ENCODE peak calls at places on chromosome 22, in six cellular contexts. One of them, this sample, is unnamed.

GRCh38 chr22:45621836-45622600 is 49.6 kb upstream of the ATXN10 start:
- DNase-seq in ureter: no peak
- DNase-seq in spleen: no peak
- DNase-seq in Karpas-422: no peak
- DNase-seq in progenitor cell of endocrine pancreas: no peak
- DNase-seq in tibial artery: no peak
- DNase-seq in this sample: no peak

GRCh38 chr22:31637375-31637937 is 24.6 kb downstream of the PISD start:
- DNase-seq in Karpas-422: peak
- DNase-seq in spleen: peak
- DNase-seq in progenitor cell of endocrine pancreas: no peak
- DNase-seq in ureter: no peak
- DNase-seq in tibial artery: no peak
- DNase-seq in this sample: no peak

GRCh38 chr22:41021655-41022454 is 70.5 kb upstream of the EP300 start:
- DNase-seq in progenitor cell of endocrine pancreas: peak
- DNase-seq in tibial artery: peak
- DNase-seq in spleen: peak
- DNase-seq in Karpas-422: peak
- DNase-seq in ureter: peak
- DNase-seq in this sample: peak

GRCh38 chr22:41021039-41021654 is 70.0 kb downstream of the RBX1 start:
- DNase-seq in tibial artery: peak
- DNase-seq in spleen: peak
- DNase-seq in progenitor cell of endocrine pancreas: no peak
- DNase-seq in ureter: peak
- DNase-seq in Karpas-422: peak
- DNase-seq in this sample: peak

GRCh38 chr22:48352086-48352911 is 1475.4 kb downstream of the BRD1 start:
- DNase-seq in tibial artery: no peak
- DNase-seq in progenitor cell of endocrine pancreas: no peak
- DNase-seq in Karpas-422: no peak
- DNase-seq in spleen: peak
- DNase-seq in ureter: no peak
- DNase-seq in this sample: no peak

GRCh38 chr22:31952094-31952401 is 7.7 kb downstream of the YWHAH start:
- DNase-seq in progenitor cell of endocrine pancreas: no peak
- DNase-seq in spleen: no peak
- DNase-seq in tibial artery: no peak
- DNase-seq in ureter: no peak
- DNase-seq in Karpas-422: no peak
- DNase-seq in this sample: no peak

GRCh38 chr22:28736296-28737155 is 5.1 kb downstream of the CHEK2 start:
- DNase-seq in Karpas-422: no peak
- DNase-seq in spleen: no peak
- DNase-seq in progenitor cell of endocrine pancreas: no peak
- DNase-seq in tibial artery: no peak
- DNase-seq in ureter: no peak
- DNase-seq in this sample: no peak

GRCh38 chr22:47307326-47307725 is 544.9 kb downstream of the TBC1D22A start:
- DNase-seq in tibial artery: no peak
- DNase-seq in spleen: no peak
- DNase-seq in ureter: peak
- DNase-seq in Karpas-422: no peak
- DNase-seq in progenitor cell of endocrine pancreas: no peak
- DNase-seq in this sample: no peak

GRCh38 chr22:21615731-21616130 is 14.1 kb downstream of the YDJC start:
- DNase-seq in tibial artery: no peak
- DNase-seq in spleen: no peak
- DNase-seq in Karpas-422: no peak
- DNase-seq in ureter: no peak
- DNase-seq in progenitor cell of endocrine pancreas: no peak
- DNase-seq in this sample: no peak

GRCh38 chr22:45284705-45285305 is at the start of gene UPK3A:
- DNase-seq in progenitor cell of endocrine pancreas: peak
- DNase-seq in ureter: no peak
- DNase-seq in tibial artery: peak
- DNase-seq in Karpas-422: peak
- DNase-seq in spleen: peak
- DNase-seq in this sample: peak

GRCh38 chr22:26887456-26887855 is 230.1 kb downstream of the MIAT start:
- DNase-seq in Karpas-422: no peak
- DNase-seq in tibial artery: no peak
- DNase-seq in progenitor cell of endocrine pancreas: no peak
- DNase-seq in ureter: no peak
- DNase-seq in spleen: no peak
- DNase-seq in this sample: no peak

GRCh38 chr22:40401532-40401931 is 31.1 kb downstream of the SGSM3 start:
- DNase-seq in ureter: no peak
- DNase-seq in progenitor cell of endocrine pancreas: no peak
- DNase-seq in spleen: peak
- DNase-seq in Karpas-422: no peak
- DNase-seq in tibial artery: no peak
- DNase-seq in this sample: no peak

GRCh38 chr22:29071261-29072045 is 1.4 kb upstream of the KREMEN1 start:
- DNase-seq in Karpas-422: no peak
- DNase-seq in spleen: peak
- DNase-seq in progenitor cell of endocrine pancreas: peak
- DNase-seq in tibial artery: no peak
- DNase-seq in ureter: peak
- DNase-seq in this sample: peak

GRCh38 chr22:24153959-24154358 is 27.3 kb upstream of the SUSD2 start:
- DNase-seq in ureter: no peak
- DNase-seq in tibial artery: no peak
- DNase-seq in Karpas-422: no peak
- DNase-seq in progenitor cell of endocrine pancreas: no peak
- DNase-seq in spleen: no peak
- DNase-seq in this sample: no peak

GRCh38 chr22:30324008-30324730 is 2.6 kb downstream of the TBC1D10A start:
- DNase-seq in Karpas-422: no peak
- DNase-seq in spleen: no peak
- DNase-seq in ureter: no peak
- DNase-seq in tibial artery: no peak
- DNase-seq in progenitor cell of endocrine pancreas: no peak
- DNase-seq in this sample: no peak

GRCh38 chr22:43636086-43636485 is 176.0 kb downstream of the EFCAB6 start:
- DNase-seq in ureter: no peak
- DNase-seq in spleen: no peak
- DNase-seq in Karpas-422: no peak
- DNase-seq in progenitor cell of endocrine pancreas: no peak
- DNase-seq in tibial artery: no peak
- DNase-seq in this sample: no peak

GRCh38 chr22:48559647-48560388 is 1267.9 kb downstream of the BRD1 start:
- DNase-seq in spleen: no peak
- DNase-seq in tibial artery: no peak
- DNase-seq in Karpas-422: no peak
- DNase-seq in progenitor cell of endocrine pancreas: no peak
- DNase-seq in ureter: no peak
- DNase-seq in this sample: peak